ENCODE peak calls at places on chromosomes 5 and 9, in eight cellular contexts. X, S, H, Q, W, B, U and O are unnamed samples.
A peak's percentile ranks its signal among the peaks of the same experiment; 100 is the strongest.

GRCh38 chr9:114224247-114224610 is 68.9 kb downstream of the COL27A1 start:
- DNase-seq in X (no peak), U (no peak), H (no peak), S (peak; percentile 64), Q (no peak), B (no peak), W (peak; percentile 34), O (peak; percentile 63)

GRCh38 chr9:129310666-129311350 is 132.7 kb upstream of the IER5L start:
- DNase-seq in S (no peak), W (no peak), B (peak; percentile 9), Q (peak; percentile 22), X (no peak), U (no peak), H (no peak), O (no peak)

GRCh38 chr5:145683426-145683825 is 151.7 kb downstream of the PRELID2 start:
- DNase-seq in B (no peak), U (no peak), W (no peak), S (no peak), X (no peak), H (no peak), Q (no peak), O (no peak)

GRCh38 chr5:61687371-61687770 is 355.3 kb downstream of the ZSWIM6 start:
- DNase-seq in S (peak; percentile 31), U (no peak), B (no peak), H (no peak), W (no peak), Q (no peak), X (no peak), O (no peak)

GRCh38 chr9:110217656-110218099 is 9.7 kb upstream of the C9orf152 start:
- DNase-seq in H (no peak), B (no peak), Q (no peak), W (peak; percentile 78), U (no peak), X (peak; percentile 74), S (peak; percentile 27), O (peak; percentile 76)

GRCh38 chr5:107487056-107487461 is 183.7 kb downstream of the EFNA5 start:
- DNase-seq in Q (no peak), U (no peak), S (no peak), X (peak; percentile 71), H (no peak), B (no peak), W (no peak), O (peak; percentile 85)

GRCh38 chr5:159951387-159951786 is 35.1 kb downstream of the ADRA1B start:
- DNase-seq in H (no peak), Q (no peak), W (peak; percentile 79), S (no peak), U (no peak), X (no peak), B (no peak), O (no peak)

GRCh38 chr5:94691947-94692346 is 73.5 kb downstream of the SLF1 start:
- DNase-seq in X (peak; percentile 89), U (peak; percentile 16), W (no peak), Q (no peak), H (no peak), S (peak; percentile 81), B (no peak), O (peak; percentile 93)

GRCh38 chr5:146426853-146427618 is 20.1 kb upstream of the TCERG1 start:
- DNase-seq in H (no peak), X (peak; percentile 66), B (no peak), U (no peak), Q (no peak), W (peak; percentile 75), S (peak; percentile 21), O (peak; percentile 61)

GRCh38 chr5:66246621-66247020 is 102.5 kb downstream of the SREK1 start:
- DNase-seq in X (peak; percentile 22), H (no peak), Q (no peak), B (no peak), S (peak; percentile 78), W (no peak), U (peak; percentile 41), O (peak; percentile 34)

GRCh38 chr5:66249920-66250319 is 105.8 kb downstream of the SREK1 start:
- DNase-seq in Q (no peak), B (no peak), U (no peak), W (no peak), H (no peak), X (no peak), S (no peak), O (no peak)

GRCh38 chr5:66242050-66242449 is 98.0 kb downstream of the SREK1 start:
- DNase-seq in X (no peak), W (no peak), B (no peak), S (peak; percentile 19), U (no peak), Q (no peak), H (no peak), O (peak; percentile 26)

GRCh38 chr5:66248874-66249273 is 104.8 kb downstream of the SREK1 start:
- DNase-seq in U (no peak), X (no peak), B (no peak), H (no peak), W (no peak), S (no peak), Q (no peak), O (no peak)

GRCh38 chr5:66247176-66247960 is 103.3 kb downstream of the SREK1 start:
- DNase-seq in H (no peak), U (peak; percentile 66), W (no peak), Q (no peak), X (peak; percentile 59), S (peak; percentile 81), B (no peak), O (peak; percentile 83)
- TF ChIP-seq CTCF in H (no peak), U (no peak), W (no peak), Q (no peak), X (no peak), S (no peak), B (no peak), O (no peak)

GRCh38 chr9:97903168-97903567 is 19.1 kb downstream of the TRMO start:
- DNase-seq in B (no peak), Q (no peak), U (no peak), S (no peak), H (no peak), W (no peak), X (no peak), O (no peak)

GRCh38 chr9:97905228-97905627 is 17.1 kb downstream of the TRMO start:
- DNase-seq in U (no peak), Q (no peak), S (no peak), W (no peak), B (no peak), X (no peak), H (no peak), O (no peak)

GRCh38 chr9:97900103-97900737 is 22.1 kb downstream of the TRMO start:
- DNase-seq in H (no peak), W (no peak), B (no peak), Q (no peak), X (peak; percentile 80), S (peak; percentile 72), U (peak; percentile 80), O (peak; percentile 48)

GRCh38 chr9:97904725-97905124 is 17.6 kb downstream of the TRMO start:
- DNase-seq in U (no peak), H (no peak), Q (no peak), S (no peak), X (no peak), B (no peak), W (no peak), O (no peak)

GRCh38 chr9:97900738-97901565 is 21.3 kb downstream of the TRMO start:
- DNase-seq in S (peak; percentile 13), B (no peak), X (peak; percentile 73), Q (no peak), H (no peak), W (peak; percentile 68), U (no peak), O (peak; percentile 71)
- H3K4me3 ChIP-seq in S (no peak overlapping the region), B (no peak overlapping the region), X (no peak overlapping the region), Q (no peak overlapping the region), H (no peak overlapping the region), W (no peak overlapping the region), U (no peak overlapping the region), O (no peak overlapping the region)

GRCh38 chr9:73081979-73082657 is 69.5 kb upstream of the ANXA1 start:
- DNase-seq in H (no peak), S (peak; percentile 22), U (peak; percentile 33), X (peak; percentile 80), W (peak; percentile 84), B (no peak), Q (no peak), O (peak; percentile 80)

GRCh38 chr9:73080110-73080683 is 71.5 kb upstream of the ANXA1 start:
- DNase-seq in X (no peak), B (no peak), H (no peak), Q (no peak), U (no peak), S (no peak), W (peak; percentile 43), O (no peak)

GRCh38 chr9:73077625-73078030 is 74.0 kb upstream of the ANXA1 start:
- DNase-seq in B (no peak), Q (no peak), S (no peak), H (no peak), W (no peak), X (no peak), U (no peak), O (no peak)

GRCh38 chr9:73083519-73083918 is 68.1 kb upstream of the ANXA1 start:
- DNase-seq in Q (no peak), B (no peak), S (no peak), X (no peak), U (no peak), H (no peak), W (no peak), O (no peak)

GRCh38 chr9:73079326-73079725 is 72.3 kb upstream of the ANXA1 start:
- DNase-seq in Q (no peak), B (no peak), S (no peak), H (no peak), U (no peak), W (peak; percentile 49), X (no peak), O (no peak)
- TF ChIP-seq CTCF in Q (no peak), B (no peak), S (no peak), H (no peak), U (no peak), W (peak; percentile 45), X (no peak), O (no peak)

DNA sequence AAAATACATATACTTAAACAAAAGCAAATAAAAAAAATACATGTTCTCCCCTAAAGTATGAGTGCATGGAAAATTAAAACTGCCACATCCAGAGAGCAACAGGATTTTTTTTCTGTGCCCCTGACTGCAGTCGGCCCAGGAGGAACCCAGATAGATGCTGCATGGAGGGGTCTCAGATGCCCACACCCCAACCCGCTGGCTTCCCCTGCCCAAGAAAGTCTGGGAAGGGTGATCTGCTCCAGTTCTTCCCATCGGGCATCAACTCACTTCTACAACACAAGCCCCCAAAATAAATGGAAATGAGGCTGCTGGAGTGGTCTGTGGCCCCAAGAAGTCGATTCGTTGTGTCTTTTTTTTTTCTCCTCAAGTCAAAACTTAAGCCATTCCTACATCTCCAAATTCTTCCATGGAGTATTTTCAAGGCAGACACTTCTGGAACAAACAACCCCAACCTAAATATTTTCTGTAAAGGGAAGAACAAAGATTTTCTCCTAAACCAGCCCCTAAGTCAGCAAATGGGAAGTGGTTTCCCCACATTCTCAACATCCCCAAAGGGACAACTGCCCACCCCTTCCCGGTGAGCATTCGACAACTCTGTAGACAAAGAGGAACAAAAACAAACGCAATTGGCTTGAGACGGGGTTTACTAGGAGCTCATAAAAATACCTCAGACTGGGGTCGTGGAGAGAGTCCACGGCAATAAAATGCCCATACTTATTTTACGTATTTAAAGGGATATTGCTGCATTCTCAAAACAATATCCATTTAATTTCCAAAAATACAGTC is 46.7 kb downstream of the ROR2 start:
- DNase-seq in U (no peak), W (no peak), S (no peak), H (no peak), X (no peak), Q (no peak), B (no peak), O (no peak)
- H3K4me3 ChIP-seq in U (no peak overlapping the region), W (no peak overlapping the region), S (no peak overlapping the region), H (no peak overlapping the region), X (no peak overlapping the region), Q (no peak overlapping the region), B (no peak overlapping the region), O (no peak overlapping the region)